ENCODE peak calls at places on chromosomes 2 and 18, in nine cellular contexts. N is HCEC 1CT; B is GM23248; D is mucosa of descending colon; E is NCI-H1694; P is activated T-cell treated with anti-CD3 and anti-CD28 coated beads, Interleukin-2, amount 50 U/mL, for 1 hour; A is stimulated activated CD4-positive, alpha-beta T cell treated with anti-CD3 and anti-CD28 coated beads, Interleukin-12 subunit alpha, Interleukin-12 subunit beta, amount 100 ng/mL, for 48 hours; I is MCF 10A; U is ACHN. L is an unnamed sample.

GRCh38 chr2:241183221-241183620 is 5.3 kb upstream of the ANO7 start:
- DNase-seq in N (no peak), B (no peak), D (no peak), E (no peak), P (no peak), A (no peak), I (no peak), U (no peak), L (no peak)

GRCh38 chr2:217625475-217626245 is 377.1 kb downstream of the TNS1 start:
- DNase-seq in N (no peak), B (peak; percentile 72), D (no peak), E (no peak), P (no peak), A (no peak), I (no peak), U (no peak), L (no peak)

GRCh38 chr2:71785550-71785951 is 332.2 kb downstream of the DYSF start:
- DNase-seq in N (no peak), B (no peak), D (no peak), E (no peak), P (no peak), A (no peak), I (no peak), U (no peak), L (no peak)

GRCh38 chr18:74506405-74507119 is 10.4 kb downstream of the CNDP2 start:
- DNase-seq in N (no peak), B (no peak), D (no peak), E (no peak), P (no peak), A (no peak), I (no peak), U (no peak), L (no peak)

GRCh38 chr2:231191896-231192872 is 6.2 kb upstream of the ARMC9 start:
- DNase-seq in N (peak; percentile 89), B (peak; percentile 94), D (peak; percentile 60), E (no peak), P (no peak), A (no peak), I (peak; percentile 27), U (peak; percentile 51), L (no peak)

GRCh38 chr18:33818145-33818544 is 240.1 kb downstream of the ASXL3 start:
- DNase-seq in N (no peak), B (no peak), D (no peak), E (no peak), P (no peak), A (no peak), I (no peak), U (no peak), L (no peak)

GRCh38 chr18:77207540-77207939 is 42.1 kb upstream of the GALR1 start:
- DNase-seq in N (peak; percentile 88), B (peak; percentile 89), D (peak; percentile 39), E (peak; percentile 37), P (peak; percentile 50), A (peak; percentile 33), I (peak; percentile 69), U (peak; percentile 69), L (peak; percentile 41)

GRCh38 chr18:75757951-75758350 is 330.4 kb upstream of the SMIM21 start:
- DNase-seq in N (no peak), B (no peak), D (no peak), E (no peak), P (no peak), A (no peak), I (no peak), U (no peak), L (no peak)

GRCh38 chr2:164621761-164622105 is 451 bp upstream of the GRB14 start:
- DNase-seq in N (no peak), B (no peak), D (peak; percentile 41), E (no peak), P (no peak), A (no peak), I (peak; percentile 20), U (no peak), L (no peak)

GRCh38 chr18:63063171-63063570 is 256.4 kb downstream of the BCL2 start:
- DNase-seq in N (peak; percentile 77), B (peak; percentile 83), D (no peak), E (no peak), P (no peak), A (no peak), I (peak; percentile 18), U (no peak), L (no peak)

GRCh38 chr2:233130024-233130423 is 69.9 kb downstream of the INPP5D start:
- DNase-seq in N (no peak), B (no peak), D (no peak), E (no peak), P (no peak), A (no peak), I (no peak), U (no peak), L (no peak)

GRCh38 chr2:39492095-39492590 is 55.1 kb upstream of the MAP4K3 start:
- DNase-seq in N (peak; percentile 99), B (peak; percentile 95), D (no peak), E (no peak), P (no peak), A (no peak), I (peak; percentile 74), U (peak; percentile 78), L (no peak)

GRCh38 chr18:62850619-62851306 is 135.4 kb downstream of the PHLPP1 start:
- DNase-seq in N (no peak), B (no peak), D (no peak), E (no peak), P (no peak), A (no peak), I (no peak), U (no peak), L (no peak)

GRCh38 chr2:173747037-173747436 is 218.1 kb downstream of the SP3 start:
- DNase-seq in N (no peak), B (no peak), D (no peak), E (peak; percentile 96), P (no peak), A (no peak), I (no peak), U (no peak), L (no peak)

GRCh38 chr2:101349893-101350662 is 37.2 kb downstream of the CREG2 start:
- DNase-seq in N (peak; percentile 69), B (peak; percentile 77), D (no peak), E (no peak), P (no peak), A (no peak), I (peak; percentile 20), U (no peak), L (no peak)

GRCh38 chr2:32874931-32875330 is 71.8 kb upstream of the LTBP1 start:
- DNase-seq in N (no peak), B (no peak), D (no peak), E (no peak), P (no peak), A (no peak), I (no peak), U (no peak), L (no peak)

GRCh38 chr2:198966269-198966668 is 491.5 kb downstream of the SATB2 start:
- DNase-seq in N (no peak), B (no peak), D (no peak), E (no peak), P (no peak), A (no peak), I (no peak), U (no peak), L (no peak)

GRCh38 chr2:218235017-218235416 is 18.0 kb downstream of the ARPC2 start:
- DNase-seq in N (no peak), B (peak; percentile 19), D (no peak), E (no peak), P (no peak), A (no peak), I (no peak), U (no peak), L (no peak)

GRCh38 chr18:12334280-12335262 is 26.5 kb downstream of the TUBB6 start:
- DNase-seq in N (no peak), B (no peak), D (no peak), E (no peak), P (no peak), A (no peak), I (no peak), U (no peak), L (no peak)

GRCh38 chr18:67359868-67360838 is 156.4 kb downstream of the DSEL start:
- DNase-seq in N (peak; percentile 94), B (peak; percentile 97), D (no peak), E (no peak), P (no peak), A (peak; percentile 18), I (peak; percentile 90), U (peak; percentile 91), L (no peak)

GRCh38 chr2:85996591-85996990 is 107.8 kb upstream of the ST3GAL5 start:
- DNase-seq in N (no peak), B (no peak), D (no peak), E (no peak), P (no peak), A (no peak), I (no peak), U (no peak), L (no peak)

GRCh38 chr2:234272069-234272850 is 221.8 kb downstream of the SPP2 start:
- DNase-seq in N (no peak), B (no peak), D (no peak), E (no peak), P (no peak), A (no peak), I (no peak), U (no peak), L (no peak)

GRCh38 chr2:37781028-37781427 is 109.6 kb upstream of the CDC42EP3 start:
- DNase-seq in N (peak; percentile 96), B (peak; percentile 72), D (no peak), E (no peak), P (no peak), A (no peak), I (peak; percentile 55), U (peak; percentile 26), L (no peak)

GRCh38 chr2:3628241-3628679 is 29.7 kb upstream of the ALLC start:
- DNase-seq in N (no peak), B (no peak), D (no peak), E (no peak), P (no peak), A (no peak), I (no peak), U (no peak), L (no peak)

GRCh38 chr2:158828378-158829136 is 33.4 kb downstream of the DAPL1 start:
- DNase-seq in N (no peak), B (no peak), D (no peak), E (no peak), P (no peak), A (no peak), I (no peak), U (no peak), L (no peak)

GRCh38 chr2:240231838-240232244 is 91.4 kb upstream of the OTOS start:
- DNase-seq in N (no peak), B (no peak), D (no peak), E (no peak), P (peak; percentile 13), A (no peak), I (no peak), U (no peak), L (no peak)

GRCh38 chr2:1990151-1990589 is 245.9 kb upstream of the PXDN start:
- DNase-seq in N (no peak), B (no peak), D (no peak), E (no peak), P (no peak), A (no peak), I (no peak), U (no peak), L (no peak)

GRCh38 chr2:7043689-7044088 is 126.5 kb downstream of the RNF144A start:
- DNase-seq in N (no peak), B (no peak), D (no peak), E (no peak), P (no peak), A (no peak), I (no peak), U (no peak), L (no peak)

GRCh38 chr2:235799281-235799680 is 305.4 kb downstream of the AGAP1 start:
- DNase-seq in N (no peak), B (no peak), D (no peak), E (no peak), P (no peak), A (no peak), I (no peak), U (no peak), L (no peak)

GRCh38 chr2:19078709-19079108 is 279.7 kb downstream of the OSR1 start:
- DNase-seq in N (no peak), B (no peak), D (no peak), E (no peak), P (no peak), A (no peak), I (no peak), U (no peak), L (no peak)

GRCh38 chr2:193695367-193695766 is 1500.6 kb upstream of the TMEFF2 start:
- DNase-seq in N (peak; percentile 32), B (peak; percentile 53), D (no peak), E (peak; percentile 31), P (no peak), A (no peak), I (peak; percentile 57), U (peak; percentile 59), L (no peak)

L was measured in activated effector memory CD4-positive, alpha-beta T cell treated with Interleukin-2 at 50 U/mL for 16 hours.